ENCODE peak calls at places on chromosomes 2 and 18, in nine cellular contexts. R is body of pancreas, U is IMR-90, Z is A549, I is NB4, B is upper lobe of left lung, J is uterus, H is esophagus squamous epithelium, W is ovary. K is an unnamed sample.
A peak's percentile ranks its signal among the peaks of the same experiment; 100 is the strongest.

GRCh38 chr2:121479882-121480522 is 50.7 kb upstream of the RNU4ATAC start:
- DNase-seq in I (peak; percentile 25), R (peak; percentile 76), W (no peak), H (no peak), Z (no peak), J (no peak), U (no peak), B (peak; percentile 47), K (no peak)

GRCh38 chr2:118003396-118003824 is 10.5 kb downstream of the CCDC93 start:
- DNase-seq in J (peak; percentile 46), H (no peak), R (peak; percentile 72), W (peak; percentile 22), U (peak; percentile 85), B (peak; percentile 42), Z (peak; percentile 20), I (peak; percentile 78), K (peak; percentile 86)

GRCh38 chr2:156736950-156737349 is 300.8 kb downstream of the GPD2 start:
- DNase-seq in U (no peak), B (no peak), J (no peak), I (no peak), W (no peak), R (no peak), Z (no peak), H (no peak), K (no peak)

GRCh38 chr18:1676387-1676786 is 771.7 kb downstream of the ADCYAP1 start:
- DNase-seq in U (no peak), Z (no peak), W (no peak), R (no peak), I (no peak), B (no peak), H (no peak), J (no peak), K (no peak)

GRCh38 chr18:57649536-57650495 is 28.2 kb upstream of the NARS1 start:
- DNase-seq in I (no peak), R (peak; percentile 19), W (no peak), Z (peak; percentile 40), H (no peak), B (no peak), J (no peak), U (peak; percentile 70), K (peak; percentile 89)

GRCh38 chr2:120867290-120868231 is 131.9 kb downstream of the GLI2 start:
- DNase-seq in B (peak; percentile 70), U (peak; percentile 77), H (no peak), J (peak; percentile 83), I (no peak), Z (peak; percentile 55), R (peak; percentile 45), W (peak; percentile 86), K (peak; percentile 28)

GRCh38 chr18:44423826-44424225 is 256.9 kb upstream of the SETBP1 start:
- DNase-seq in W (no peak), Z (no peak), H (no peak), I (no peak), U (no peak), R (no peak), J (no peak), B (no peak), K (no peak)

GRCh38 chr2:20215183-20216040 is 9.5 kb downstream of the SDC1 start:
- DNase-seq in H (no peak), U (no peak), W (no peak), Z (no peak), B (peak; percentile 17), I (no peak), R (no peak), J (no peak), K (no peak)

GRCh38 chr2:1564506-1564905 is 151.2 kb downstream of the TPO start:
- DNase-seq in B (no peak), W (no peak), R (no peak), H (no peak), U (no peak), J (no peak), I (no peak), Z (no peak), K (no peak)

GRCh38 chr18:56112013-56112749 is 524.2 kb upstream of the TCF4 start:
- DNase-seq in W (no peak), B (no peak), J (no peak), U (peak; percentile 75), R (no peak), H (no peak), Z (no peak), I (no peak), K (no peak)

GRCh38 chr2:39024833-39025232 is 96.0 kb downstream of the SOS1 start:
- DNase-seq in J (no peak), H (no peak), I (no peak), U (peak; percentile 46), B (no peak), R (no peak), Z (no peak), W (no peak), K (no peak)

GRCh38 chr18:23573948-23574431 is 12.3 kb downstream of the NPC1 start:
- DNase-seq in U (peak; percentile 72), H (no peak), B (peak; percentile 86), I (no peak), R (peak; percentile 12), Z (no peak), J (peak; percentile 27), W (no peak), K (no peak)

GRCh38 chr2:32128636-32129035 is 37.0 kb upstream of the SLC30A6 start:
- DNase-seq in B (no peak), R (no peak), H (no peak), I (no peak), W (no peak), J (no peak), Z (no peak), U (no peak), K (no peak)

GRCh38 chr2:240435457-240435954 is at the start of gene GPC1:
- DNase-seq in W (peak; percentile 78), U (peak; percentile 76), I (no peak), J (peak; percentile 66), Z (peak; percentile 73), H (no peak), R (peak; percentile 79), B (peak; percentile 71), K (no peak)

GRCh38 chr18:80254971-80255500 is 7.7 kb upstream of the PARD6G start:
- DNase-seq in H (no peak), W (no peak), J (no peak), U (no peak), I (no peak), Z (no peak), R (no peak), B (no peak), K (no peak)

GRCh38 chr2:181781082-181781786 is 100.9 kb upstream of the NEUROD1 start:
- DNase-seq in Z (no peak), U (no peak), H (no peak), I (peak; percentile 77), B (no peak), W (no peak), R (no peak), J (no peak), K (no peak)

GRCh38 chr2:84486436-84487115 is 27.5 kb upstream of the SUCLG1 start:
- DNase-seq in U (peak; percentile 42), I (no peak), Z (no peak), J (no peak), R (peak; percentile 88), H (no peak), B (peak; percentile 61), W (no peak), K (no peak)

GRCh38 chr18:43681661-43682060 is 404.4 kb upstream of the SYT4 start:
- DNase-seq in I (no peak), Z (no peak), B (no peak), U (no peak), R (no peak), J (no peak), H (no peak), W (no peak), K (no peak)

GRCh38 chr2:127614731-127615130 is 31.2 kb upstream of the GPR17 start:
- DNase-seq in H (no peak), U (peak; percentile 13), R (no peak), I (no peak), Z (no peak), W (no peak), J (no peak), B (no peak), K (no peak)

GRCh38 chr18:50719471-50719987 is 100.3 kb downstream of the MRO start:
- DNase-seq in W (no peak), I (no peak), H (no peak), B (no peak), U (no peak), J (no peak), R (no peak), Z (no peak), K (no peak)

GRCh38 chr2:6970551-6970950 is 53.3 kb downstream of the RNF144A start:
- DNase-seq in I (no peak), J (no peak), H (no peak), Z (no peak), U (no peak), R (no peak), B (no peak), W (no peak), K (no peak)
- TF ChIP-seq POLR2A in I (no peak), J (no peak), H (no peak), Z (no peak), U (no peak), R (no peak), B (no peak), W (no peak), K (no peak)

GRCh38 chr2:74221604-74222299 is 23.3 kb downstream of the MTHFD2 start:
- DNase-seq in B (no peak), W (no peak), H (no peak), I (no peak), R (no peak), Z (no peak), J (no peak), U (no peak), K (no peak)
- TF ChIP-seq POLR2A in B (no peak), W (no peak), H (no peak), I (no peak), R (no peak), Z (no peak), J (no peak), U (no peak), K (no peak)

GRCh38 chr2:159797468-159798375 is at the start of gene CD302:
- DNase-seq in W (peak; percentile 83), I (peak; percentile 82), Z (peak; percentile 43), R (peak; percentile 70), J (peak; percentile 64), U (peak; percentile 45), B (peak; percentile 78), H (peak; percentile 10), K (peak; percentile 67)
- TF ChIP-seq POLR2A in W (peak; percentile 15), I (peak; percentile 47), Z (peak; percentile 25), R (peak; percentile 48), J (no peak), U (no peak), B (peak; percentile 51), H (peak; percentile 33), K (no peak)

DNA sequence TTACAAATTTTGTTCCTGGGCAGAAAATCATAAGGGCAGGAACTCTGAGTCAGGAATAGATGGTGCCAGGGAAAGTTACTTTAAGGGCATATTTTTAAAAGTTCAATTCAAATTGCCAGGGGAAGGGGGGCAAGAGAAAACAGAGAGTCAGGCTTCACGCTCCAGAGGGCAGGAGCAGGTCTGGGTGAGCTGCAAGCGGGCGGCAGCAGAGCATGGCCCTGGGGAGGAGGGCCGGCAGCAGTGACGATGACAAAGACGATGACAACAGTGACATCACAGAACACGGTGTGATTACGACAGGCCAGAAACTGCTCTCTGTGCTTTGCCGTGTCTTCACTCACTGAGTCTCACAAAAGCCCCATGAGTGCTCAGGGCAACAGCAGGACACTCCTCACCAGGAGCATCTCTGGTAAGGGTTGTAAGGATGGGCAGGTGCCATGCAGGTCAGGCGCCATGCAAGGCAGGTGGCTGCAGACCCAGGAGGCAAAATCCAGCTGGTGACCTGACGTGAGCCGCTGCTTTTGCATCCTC is 23.3 kb downstream of the CHST10 start:
- DNase-seq in J (no peak), H (no peak), R (no peak), B (no peak), W (no peak), I (no peak), U (peak; percentile 5), Z (no peak), K (no peak)
- TF ChIP-seq POLR2A in J (no peak), H (no peak), R (no peak), B (no peak), W (no peak), I (no peak), U (no peak), Z (no peak), K (no peak)